ENCODE peak calls at places on chromosome 21, in ten cellular contexts. One of them, this sample, is unnamed.

GRCh38 chr21:25179116-25179515 is 428.2 kb downstream of the MRPL39 start:
- DNase-seq in transverse colon: no peak
- DNase-seq in A673: no peak
- DNase-seq in adrenal gland: no peak
- DNase-seq in IMR-90: peak; percentile 30
- DNase-seq in left ventricle myocardium inferior: no peak
- DNase-seq in Panc1: no peak
- DNase-seq in psoas muscle: no peak
- DNase-seq in spleen: no peak
- DNase-seq in right lobe of liver: no peak
- DNase-seq in this sample: no peak

GRCh38 chr21:18228060-18228739 is 16.4 kb upstream of the CHODL start:
- DNase-seq in transverse colon: no peak
- DNase-seq in A673: no peak
- DNase-seq in adrenal gland: no peak
- DNase-seq in IMR-90: no peak
- DNase-seq in left ventricle myocardium inferior: no peak
- DNase-seq in Panc1: no peak
- DNase-seq in psoas muscle: no peak
- DNase-seq in spleen: no peak
- DNase-seq in right lobe of liver: no peak
- DNase-seq in this sample: no peak

GRCh38 chr21:38471766-38472165 is 26.5 kb downstream of the ERG start:
- DNase-seq in transverse colon: no peak
- DNase-seq in A673: no peak
- DNase-seq in adrenal gland: no peak
- DNase-seq in IMR-90: no peak
- DNase-seq in left ventricle myocardium inferior: no peak
- DNase-seq in Panc1: no peak
- DNase-seq in psoas muscle: no peak
- DNase-seq in spleen: no peak
- DNase-seq in right lobe of liver: no peak
- DNase-seq in this sample: no peak

GRCh38 chr21:25660233-25660632 is 21.2 kb downstream of the JAM2 start:
- DNase-seq in transverse colon: no peak
- DNase-seq in A673: peak; percentile 87
- DNase-seq in adrenal gland: no peak
- DNase-seq in IMR-90: no peak
- DNase-seq in left ventricle myocardium inferior: no peak
- DNase-seq in Panc1: no peak
- DNase-seq in psoas muscle: no peak
- DNase-seq in spleen: no peak
- DNase-seq in right lobe of liver: no peak
- DNase-seq in this sample: no peak

GRCh38 chr21:22711636-22712035 is 1713.4 kb downstream of the NCAM2 start:
- DNase-seq in transverse colon: no peak
- DNase-seq in A673: peak; percentile 77
- DNase-seq in adrenal gland: no peak
- DNase-seq in IMR-90: no peak
- DNase-seq in left ventricle myocardium inferior: no peak
- DNase-seq in Panc1: no peak
- DNase-seq in psoas muscle: no peak
- DNase-seq in spleen: no peak
- DNase-seq in right lobe of liver: no peak
- DNase-seq in this sample: peak; percentile 0

GRCh38 chr21:29080454-29080930 is 7.0 kb upstream of the CCT8 start:
- DNase-seq in transverse colon: no peak
- DNase-seq in A673: no peak
- DNase-seq in adrenal gland: peak; percentile 71
- DNase-seq in IMR-90: peak; percentile 37
- DNase-seq in left ventricle myocardium inferior: no peak
- DNase-seq in Panc1: no peak
- DNase-seq in psoas muscle: no peak
- DNase-seq in spleen: peak; percentile 76
- DNase-seq in right lobe of liver: no peak
- DNase-seq in this sample: no peak

GRCh38 chr21:41722052-41723018 is 44.5 kb downstream of the RIPK4 start:
- DNase-seq in transverse colon: no peak
- DNase-seq in A673: no peak
- DNase-seq in adrenal gland: no peak
- DNase-seq in IMR-90: no peak
- DNase-seq in left ventricle myocardium inferior: no peak
- DNase-seq in Panc1: no peak
- DNase-seq in psoas muscle: no peak
- DNase-seq in spleen: peak; percentile 58
- DNase-seq in right lobe of liver: no peak
- DNase-seq in this sample: no peak

GRCh38 chr21:26064506-26064905 is 106.1 kb downstream of the APP start:
- DNase-seq in transverse colon: no peak
- DNase-seq in A673: no peak
- DNase-seq in adrenal gland: no peak
- DNase-seq in IMR-90: no peak
- DNase-seq in left ventricle myocardium inferior: no peak
- DNase-seq in Panc1: no peak
- DNase-seq in psoas muscle: no peak
- DNase-seq in spleen: no peak
- DNase-seq in right lobe of liver: no peak
- DNase-seq in this sample: no peak

GRCh38 chr21:29307718-29308455 is 9.2 kb downstream of the BACH1 start:
- DNase-seq in transverse colon: no peak
- DNase-seq in A673: no peak
- DNase-seq in adrenal gland: no peak
- DNase-seq in IMR-90: no peak
- DNase-seq in left ventricle myocardium inferior: no peak
- DNase-seq in Panc1: no peak
- DNase-seq in psoas muscle: no peak
- DNase-seq in spleen: no peak
- DNase-seq in right lobe of liver: no peak
- DNase-seq in this sample: no peak

GRCh38 chr21:40793057-40793456 is 53.9 kb downstream of the DSCAM start:
- DNase-seq in transverse colon: no peak
- DNase-seq in A673: no peak
- DNase-seq in adrenal gland: no peak
- DNase-seq in IMR-90: peak; percentile 10
- DNase-seq in left ventricle myocardium inferior: no peak
- DNase-seq in Panc1: no peak
- DNase-seq in psoas muscle: peak; percentile 25
- DNase-seq in spleen: no peak
- DNase-seq in right lobe of liver: no peak
- DNase-seq in this sample: no peak

GRCh38 chr21:42234464-42235241 is 15.7 kb downstream of the ABCG1 start:
- DNase-seq in transverse colon: peak; percentile 85
- DNase-seq in A673: peak; percentile 80
- DNase-seq in adrenal gland: peak; percentile 90
- DNase-seq in IMR-90: peak; percentile 45
- DNase-seq in left ventricle myocardium inferior: peak; percentile 72
- DNase-seq in Panc1: no peak
- DNase-seq in psoas muscle: peak; percentile 75
- DNase-seq in spleen: peak; percentile 96
- DNase-seq in right lobe of liver: peak; percentile 83
- DNase-seq in this sample: peak; percentile 40

GRCh38 chr21:25457411-25457810 is 149.9 kb downstream of the MRPL39 start:
- DNase-seq in transverse colon: no peak
- DNase-seq in A673: peak; percentile 11
- DNase-seq in adrenal gland: no peak
- DNase-seq in IMR-90: peak; percentile 85
- DNase-seq in left ventricle myocardium inferior: no peak
- DNase-seq in Panc1: no peak
- DNase-seq in psoas muscle: no peak
- DNase-seq in spleen: no peak
- DNase-seq in right lobe of liver: no peak
- DNase-seq in this sample: no peak

GRCh38 chr21:41816583-41817165 is 49.8 kb upstream of the RIPK4 start:
- DNase-seq in transverse colon: peak; percentile 75
- DNase-seq in A673: peak; percentile 66
- DNase-seq in adrenal gland: peak; percentile 81
- DNase-seq in IMR-90: peak; percentile 46
- DNase-seq in left ventricle myocardium inferior: peak; percentile 55
- DNase-seq in Panc1: no peak
- DNase-seq in psoas muscle: peak; percentile 55
- DNase-seq in spleen: peak; percentile 89
- DNase-seq in right lobe of liver: peak; percentile 66
- DNase-seq in this sample: peak; percentile 67

GRCh38 chr21:43917515-43918384 is 52.7 kb downstream of the AGPAT3 start:
- DNase-seq in transverse colon: peak; percentile 42
- DNase-seq in A673: no peak
- DNase-seq in adrenal gland: no peak
- DNase-seq in IMR-90: no peak
- DNase-seq in left ventricle myocardium inferior: no peak
- DNase-seq in Panc1: peak; percentile 5
- DNase-seq in psoas muscle: no peak
- DNase-seq in spleen: peak; percentile 62
- DNase-seq in right lobe of liver: no peak
- DNase-seq in this sample: no peak
- H3K4me1 ChIP-seq in transverse colon: peaks cover 6% of the 10 kb centered on the region
- H3K4me1 ChIP-seq in A673: peaks cover 21% of the 10 kb centered on the region
- H3K4me1 ChIP-seq in adrenal gland: peaks cover 19% of the 10 kb centered on the region
- H3K4me1 ChIP-seq in IMR-90: peaks cover 10% of the 10 kb centered on the region
- H3K4me1 ChIP-seq in left ventricle myocardium inferior: peaks cover 89% of the 10 kb centered on the region
- H3K4me1 ChIP-seq in Panc1: no peaks in the 10 kb centered on the region
- H3K4me1 ChIP-seq in psoas muscle: peaks cover 71% of the 10 kb centered on the region
- H3K4me1 ChIP-seq in spleen: peaks cover 47% of the 10 kb centered on the region
- H3K4me1 ChIP-seq in right lobe of liver: peaks cover 31% of the 10 kb centered on the region
- H3K4me1 ChIP-seq in this sample: peaks cover 16% of the 10 kb centered on the region

DNA sequence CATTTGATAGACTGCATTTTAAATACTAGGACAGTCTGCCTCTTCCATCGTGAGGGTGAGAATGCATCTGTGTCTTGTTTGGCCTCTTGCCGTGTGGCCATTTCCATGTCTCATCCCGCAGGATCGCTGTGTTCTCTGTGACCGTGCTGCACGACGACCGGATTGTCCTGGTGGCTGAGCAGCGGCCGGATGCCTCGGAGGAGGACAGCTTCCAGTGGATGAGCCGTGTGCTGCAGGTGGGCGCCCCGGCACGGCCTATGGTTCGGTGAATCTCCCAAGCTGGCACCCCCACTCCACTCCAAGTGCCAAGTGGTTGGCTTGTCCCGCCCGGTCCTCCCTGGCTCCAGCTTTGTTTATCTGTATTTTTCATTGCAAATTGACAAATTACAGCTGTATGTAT is 55.2 kb downstream of the S100B start:
- DNase-seq in transverse colon: no peak
- DNase-seq in A673: no peak
- DNase-seq in adrenal gland: peak; percentile 35
- DNase-seq in IMR-90: no peak
- DNase-seq in left ventricle myocardium inferior: no peak
- DNase-seq in Panc1: no peak
- DNase-seq in psoas muscle: no peak
- DNase-seq in spleen: no peak
- DNase-seq in right lobe of liver: no peak
- DNase-seq in this sample: no peak
- H3K36me3 ChIP-seq in transverse colon: no peaks in the 10 kb centered on the region
- H3K36me3 ChIP-seq in A673: peaks cover 22% of the 10 kb centered on the region
- H3K36me3 ChIP-seq in adrenal gland: peaks cover 60% of the 10 kb centered on the region
- H3K36me3 ChIP-seq in IMR-90: peaks cover 57% of the 10 kb centered on the region
- H3K36me3 ChIP-seq in left ventricle myocardium inferior: peaks cover 91% of the 10 kb centered on the region
- H3K36me3 ChIP-seq in Panc1: no peaks in the 10 kb centered on the region
- H3K36me3 ChIP-seq in psoas muscle: peaks cover 13% of the 10 kb centered on the region
- H3K36me3 ChIP-seq in spleen: peaks cover 46% of the 10 kb centered on the region
- H3K36me3 ChIP-seq in right lobe of liver: no peaks in the 10 kb centered on the region
- H3K36me3 ChIP-seq in this sample: peaks cover 60% of the 10 kb centered on the region

GRCh38 chr21:33025471-33026298 is at the start of gene OLIG2:
- DNase-seq in transverse colon: no peak
- DNase-seq in A673: peak; percentile 51
- DNase-seq in adrenal gland: no peak
- DNase-seq in IMR-90: peak; percentile 16
- DNase-seq in left ventricle myocardium inferior: no peak
- DNase-seq in Panc1: no peak
- DNase-seq in psoas muscle: no peak
- DNase-seq in spleen: no peak
- DNase-seq in right lobe of liver: no peak
- DNase-seq in this sample: no peak

GRCh38 chr21:33027401-33028185 is 1.9 kb downstream of the OLIG2 start:
- DNase-seq in transverse colon: no peak
- DNase-seq in A673: no peak
- DNase-seq in adrenal gland: no peak
- DNase-seq in IMR-90: no peak
- DNase-seq in left ventricle myocardium inferior: no peak
- DNase-seq in Panc1: no peak
- DNase-seq in psoas muscle: no peak
- DNase-seq in spleen: no peak
- DNase-seq in right lobe of liver: no peak
- DNase-seq in this sample: no peak

GRCh38 chr21:33028271-33028670 is 2.5 kb downstream of the OLIG2 start:
- DNase-seq in transverse colon: no peak
- DNase-seq in A673: no peak
- DNase-seq in adrenal gland: no peak
- DNase-seq in IMR-90: no peak
- DNase-seq in left ventricle myocardium inferior: no peak
- DNase-seq in Panc1: no peak
- DNase-seq in psoas muscle: no peak
- DNase-seq in spleen: no peak
- DNase-seq in right lobe of liver: no peak
- DNase-seq in this sample: no peak

GRCh38 chr21:33026299-33026858 is 644 bp downstream of the OLIG2 start:
- DNase-seq in transverse colon: no peak
- DNase-seq in A673: no peak
- DNase-seq in adrenal gland: no peak
- DNase-seq in IMR-90: no peak
- DNase-seq in left ventricle myocardium inferior: no peak
- DNase-seq in Panc1: no peak
- DNase-seq in psoas muscle: no peak
- DNase-seq in spleen: no peak
- DNase-seq in right lobe of liver: no peak
- DNase-seq in this sample: no peak

DNA sequence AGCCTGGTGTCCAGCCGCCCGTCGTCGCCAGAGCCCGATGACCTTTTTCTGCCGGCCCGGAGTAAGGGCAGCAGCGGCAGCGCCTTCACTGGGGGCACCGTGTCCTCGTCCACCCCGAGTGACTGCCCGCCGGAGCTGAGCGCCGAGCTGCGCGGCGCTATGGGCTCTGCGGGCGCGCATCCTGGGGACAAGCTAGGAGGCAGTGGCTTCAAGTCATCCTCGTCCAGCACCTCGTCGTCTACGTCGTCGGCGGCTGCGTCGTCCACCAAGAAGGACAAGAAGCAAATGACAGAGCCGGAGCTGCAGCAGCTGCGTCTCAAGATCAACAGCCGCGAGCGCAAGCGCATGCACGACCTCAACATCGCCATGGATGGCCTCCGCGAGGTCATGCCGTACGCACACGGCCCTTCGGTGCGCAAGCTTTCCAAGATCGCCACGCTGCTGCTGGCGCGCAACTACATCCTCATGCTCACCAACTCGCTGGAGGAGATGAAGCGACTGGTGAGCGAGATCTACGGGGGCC is 1.2 kb downstream of the OLIG2 start:
- DNase-seq in transverse colon: no peak
- DNase-seq in A673: no peak
- DNase-seq in adrenal gland: no peak
- DNase-seq in IMR-90: peak; percentile 12
- DNase-seq in left ventricle myocardium inferior: no peak
- DNase-seq in Panc1: no peak
- DNase-seq in psoas muscle: no peak
- DNase-seq in spleen: no peak
- DNase-seq in right lobe of liver: no peak
- DNase-seq in this sample: no peak
- H3K4me1 ChIP-seq in transverse colon: peaks cover 15% of the 10 kb centered on the region
- H3K4me1 ChIP-seq in A673: no peaks in the 10 kb centered on the region
- H3K4me1 ChIP-seq in adrenal gland: peaks cover 21% of the 10 kb centered on the region
- H3K4me1 ChIP-seq in IMR-90: no peaks in the 10 kb centered on the region
- H3K4me1 ChIP-seq in left ventricle myocardium inferior: peaks cover 65% of the 10 kb centered on the region
- H3K4me1 ChIP-seq in Panc1: no peaks in the 10 kb centered on the region
- H3K4me1 ChIP-seq in psoas muscle: peaks cover 16% of the 10 kb centered on the region
- H3K4me1 ChIP-seq in spleen: peaks cover 65% of the 10 kb centered on the region
- H3K4me1 ChIP-seq in right lobe of liver: no peaks in the 10 kb centered on the region
- H3K4me1 ChIP-seq in this sample: peaks cover 5% of the 10 kb centered on the region

GRCh38 chr21:33561373-33561772 is 18.5 kb downstream of the SON start:
- DNase-seq in transverse colon: no peak
- DNase-seq in A673: no peak
- DNase-seq in adrenal gland: no peak
- DNase-seq in IMR-90: no peak
- DNase-seq in left ventricle myocardium inferior: no peak
- DNase-seq in Panc1: no peak
- DNase-seq in psoas muscle: no peak
- DNase-seq in spleen: no peak
- DNase-seq in right lobe of liver: no peak
- DNase-seq in this sample: peak; percentile 34
- H3K36me3 ChIP-seq in transverse colon: no peaks in the 10 kb centered on the region
- H3K36me3 ChIP-seq in A673: peaks cover 85% of the 10 kb centered on the region
- H3K36me3 ChIP-seq in adrenal gland: peaks cover 79% of the 10 kb centered on the region
- H3K36me3 ChIP-seq in IMR-90: peaks cover 39% of the 10 kb centered on the region
- H3K36me3 ChIP-seq in left ventricle myocardium inferior: peaks cover 82% of the 10 kb centered on the region
- H3K36me3 ChIP-seq in Panc1: peaks cover 78% of the 10 kb centered on the region
- H3K36me3 ChIP-seq in psoas muscle: peaks cover 14% of the 10 kb centered on the region
- H3K36me3 ChIP-seq in spleen: peaks cover 91% of the 10 kb centered on the region
- H3K36me3 ChIP-seq in right lobe of liver: peaks cover 43% of the 10 kb centered on the region
- H3K36me3 ChIP-seq in this sample: peaks cover 71% of the 10 kb centered on the region